ENCODE peak calls at places on chromosomes 6 and 20, in five cellular contexts. One of them, this sample, is unnamed. For H3K9me3, the result is how much of the 10 kb centered on the place peaks cover.

GRCh38 chr6:45830441-45831139 is 185.1 kb downstream of the CLIC5 start:
- DNase-seq in mesenchymal stem cell: peak
- DNase-seq in GM23248: no peak
- DNase-seq in endodermal cell: no peak
- DNase-seq in fibroblast of lung: no peak
- DNase-seq in this sample: no peak

GRCh38 chr20:7627734-7628663 is 312.3 kb downstream of the HAO1 start:
- DNase-seq in mesenchymal stem cell: no peak
- DNase-seq in GM23248: peak
- DNase-seq in endodermal cell: no peak
- DNase-seq in fibroblast of lung: peak
- DNase-seq in this sample: no peak

GRCh38 chr6:39167866-39168625 is 53.1 kb upstream of the SAYSD1 start:
- DNase-seq in mesenchymal stem cell: no peak
- DNase-seq in GM23248: no peak
- DNase-seq in endodermal cell: no peak
- DNase-seq in fibroblast of lung: no peak
- DNase-seq in this sample: no peak

GRCh38 chr6:52333840-52334200 is 28.1 kb upstream of the PAQR8 start:
- DNase-seq in mesenchymal stem cell: no peak
- DNase-seq in GM23248: no peak
- DNase-seq in endodermal cell: no peak
- DNase-seq in fibroblast of lung: no peak
- DNase-seq in this sample: no peak

GRCh38 chr6:83883240-83883639 is 23.8 kb downstream of the CYB5R4 start:
- DNase-seq in mesenchymal stem cell: no peak
- DNase-seq in GM23248: no peak
- DNase-seq in endodermal cell: no peak
- DNase-seq in fibroblast of lung: no peak
- DNase-seq in this sample: no peak

GRCh38 chr20:50111829-50112495 is 988 bp downstream of the UBE2V1 start:
- DNase-seq in mesenchymal stem cell: no peak
- DNase-seq in GM23248: peak
- DNase-seq in endodermal cell: no peak
- DNase-seq in fibroblast of lung: no peak
- DNase-seq in this sample: no peak

GRCh38 chr6:128538763-128539162 is 18.4 kb upstream of the PTPRK start:
- DNase-seq in mesenchymal stem cell: no peak
- DNase-seq in GM23248: peak
- DNase-seq in endodermal cell: no peak
- DNase-seq in fibroblast of lung: no peak
- DNase-seq in this sample: no peak

GRCh38 chr20:8152183-8152582 is 20.1 kb downstream of the PLCB1 start:
- DNase-seq in mesenchymal stem cell: peak
- DNase-seq in GM23248: peak
- DNase-seq in endodermal cell: no peak
- DNase-seq in fibroblast of lung: peak
- DNase-seq in this sample: no peak

GRCh38 chr6:36642913-36643817 is 35.3 kb upstream of the CDKN1A start:
- DNase-seq in mesenchymal stem cell: peak
- DNase-seq in GM23248: peak
- DNase-seq in endodermal cell: no peak
- DNase-seq in fibroblast of lung: peak
- DNase-seq in this sample: no peak

GRCh38 chr20:32474967-32475819 is 109.9 kb downstream of the NOL4L start:
- DNase-seq in mesenchymal stem cell: peak
- DNase-seq in GM23248: peak
- DNase-seq in endodermal cell: peak
- DNase-seq in fibroblast of lung: peak
- DNase-seq in this sample: peak

GRCh38 chr6:170160031-170160627 is 130.7 kb downstream of the DLL1 start:
- DNase-seq in mesenchymal stem cell: no peak
- DNase-seq in GM23248: no peak
- DNase-seq in endodermal cell: peak
- DNase-seq in fibroblast of lung: no peak
- DNase-seq in this sample: no peak

GRCh38 chr6:136031982-136032381 is 180.5 kb downstream of the PDE7B start:
- DNase-seq in mesenchymal stem cell: peak
- DNase-seq in GM23248: peak
- DNase-seq in endodermal cell: no peak
- DNase-seq in fibroblast of lung: peak
- DNase-seq in this sample: no peak

GRCh38 chr20:38855356-38855755 is 49.9 kb downstream of the PPP1R16B start:
- DNase-seq in mesenchymal stem cell: no peak
- DNase-seq in GM23248: peak
- DNase-seq in endodermal cell: no peak
- DNase-seq in fibroblast of lung: no peak
- DNase-seq in this sample: no peak

GRCh38 chr20:48374986-48375715 is 452.6 kb downstream of the PREX1 start:
- DNase-seq in mesenchymal stem cell: no peak
- DNase-seq in GM23248: no peak
- DNase-seq in endodermal cell: no peak
- DNase-seq in fibroblast of lung: no peak
- DNase-seq in this sample: no peak

GRCh38 chr20:38446441-38447209 is 11.5 kb upstream of the SNHG17 start:
- DNase-seq in mesenchymal stem cell: peak
- DNase-seq in GM23248: peak
- DNase-seq in endodermal cell: peak
- DNase-seq in fibroblast of lung: peak
- DNase-seq in this sample: peak

GRCh38 chr6:149501201-149501600 is 16.4 kb upstream of the ZC3H12D start:
- DNase-seq in mesenchymal stem cell: no peak
- DNase-seq in GM23248: no peak
- DNase-seq in endodermal cell: no peak
- DNase-seq in fibroblast of lung: no peak
- DNase-seq in this sample: no peak

GRCh38 chr20:43188234-43188653 is 1.5 kb downstream of the PTPRT start:
- DNase-seq in mesenchymal stem cell: no peak
- DNase-seq in GM23248: no peak
- DNase-seq in endodermal cell: peak
- DNase-seq in fibroblast of lung: no peak
- DNase-seq in this sample: no peak

GRCh38 chr6:2021713-2022125 is 223.7 kb downstream of the GMDS start:
- DNase-seq in mesenchymal stem cell: peak
- DNase-seq in GM23248: peak
- DNase-seq in endodermal cell: no peak
- DNase-seq in fibroblast of lung: peak
- DNase-seq in this sample: no peak

GRCh38 chr6:156857573-156857972 is 80.4 kb downstream of the ARID1B start:
- DNase-seq in mesenchymal stem cell: peak
- DNase-seq in GM23248: peak
- DNase-seq in endodermal cell: no peak
- DNase-seq in fibroblast of lung: no peak
- DNase-seq in this sample: no peak

GRCh38 chr6:35897486-35897885 is 23.4 kb downstream of the SRPK1 start:
- DNase-seq in mesenchymal stem cell: no peak
- DNase-seq in GM23248: no peak
- DNase-seq in endodermal cell: no peak
- DNase-seq in fibroblast of lung: no peak
- DNase-seq in this sample: no peak

GRCh38 chr6:11810039-11810541 is 31.5 kb upstream of the ADTRP start:
- DNase-seq in mesenchymal stem cell: peak
- DNase-seq in GM23248: peak
- DNase-seq in endodermal cell: no peak
- DNase-seq in fibroblast of lung: peak
- DNase-seq in this sample: no peak

GRCh38 chr6:48061630-48062029 is 49.4 kb downstream of the PTCHD4 start:
- DNase-seq in mesenchymal stem cell: peak
- DNase-seq in GM23248: peak
- DNase-seq in endodermal cell: no peak
- DNase-seq in fibroblast of lung: peak
- DNase-seq in this sample: no peak

GRCh38 chr6:14367296-14367695 is 249.7 kb downstream of the CD83 start:
- DNase-seq in mesenchymal stem cell: no peak
- DNase-seq in GM23248: no peak
- DNase-seq in endodermal cell: no peak
- DNase-seq in fibroblast of lung: no peak
- DNase-seq in this sample: no peak
- H3K27ac ChIP-seq in mesenchymal stem cell: no peak
- H3K27ac ChIP-seq in GM23248: no peak
- H3K27ac ChIP-seq in endodermal cell: no peak
- H3K27ac ChIP-seq in fibroblast of lung: no peak
- H3K27ac ChIP-seq in this sample: peak

GRCh38 chr6:166365221-166365620 is 17.5 kb downstream of the MPC1 start:
- DNase-seq in mesenchymal stem cell: peak
- DNase-seq in GM23248: peak
- DNase-seq in endodermal cell: no peak
- DNase-seq in fibroblast of lung: peak
- DNase-seq in this sample: no peak
- H3K9ac ChIP-seq in mesenchymal stem cell: peak
- H3K9ac ChIP-seq in GM23248: no peak
- H3K9ac ChIP-seq in endodermal cell: no peak
- H3K9ac ChIP-seq in fibroblast of lung: no peak
- H3K9ac ChIP-seq in this sample: no peak

GRCh38 chr20:46501961-46502360 is 11.4 kb downstream of the ZNF334 start:
- DNase-seq in mesenchymal stem cell: no peak
- DNase-seq in GM23248: no peak
- DNase-seq in endodermal cell: no peak
- DNase-seq in fibroblast of lung: no peak
- DNase-seq in this sample: no peak

GRCh38 chr20:46509523-46509922 is 3.8 kb downstream of the ZNF334 start:
- DNase-seq in mesenchymal stem cell: no peak
- DNase-seq in GM23248: no peak
- DNase-seq in endodermal cell: no peak
- DNase-seq in fibroblast of lung: no peak
- DNase-seq in this sample: no peak

GRCh38 chr20:46501337-46501942 is 11.9 kb downstream of the ZNF334 start:
- DNase-seq in mesenchymal stem cell: no peak
- DNase-seq in GM23248: no peak
- DNase-seq in endodermal cell: no peak
- DNase-seq in fibroblast of lung: peak
- DNase-seq in this sample: no peak

GRCh38 chr20:46507760-46508407 is 5.5 kb downstream of the ZNF334 start:
- DNase-seq in mesenchymal stem cell: no peak
- DNase-seq in GM23248: no peak
- DNase-seq in endodermal cell: no peak
- DNase-seq in fibroblast of lung: no peak
- DNase-seq in this sample: no peak

DNA sequence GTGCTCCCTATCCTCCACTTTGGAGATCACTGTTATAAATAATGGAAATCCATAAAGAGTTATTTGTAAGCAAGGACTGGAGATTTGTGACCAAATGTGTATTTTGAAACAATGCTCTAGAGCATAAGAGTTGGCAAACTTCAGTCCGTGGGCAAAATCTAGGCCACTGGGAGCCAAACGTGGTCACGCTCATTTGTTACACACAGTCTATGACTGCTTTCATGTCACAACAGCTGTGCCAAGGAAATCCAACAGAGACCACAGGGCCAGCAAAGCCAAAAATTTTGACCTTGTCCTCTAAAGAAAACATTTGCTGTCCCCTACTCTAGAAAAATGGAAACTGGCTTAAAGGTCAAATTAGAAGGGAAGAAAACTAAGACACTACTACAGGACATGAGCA is 7.9 kb downstream of the ZNF334 start:
- DNase-seq in mesenchymal stem cell: no peak
- DNase-seq in GM23248: no peak
- DNase-seq in endodermal cell: no peak
- DNase-seq in fibroblast of lung: no peak
- DNase-seq in this sample: no peak
- H3K9me3 ChIP-seq in mesenchymal stem cell: half or more
- H3K9me3 ChIP-seq in GM23248: under half
- H3K9me3 ChIP-seq in endodermal cell: half or more
- H3K9me3 ChIP-seq in fibroblast of lung: under half
- H3K9me3 ChIP-seq in this sample: half or more

GRCh38 chr6:112883095-112883494 is 536.0 kb downstream of the RFPL4B start:
- DNase-seq in mesenchymal stem cell: no peak
- DNase-seq in GM23248: peak
- DNase-seq in endodermal cell: no peak
- DNase-seq in fibroblast of lung: no peak
- DNase-seq in this sample: no peak
- H3K27ac ChIP-seq in mesenchymal stem cell: no peak
- H3K27ac ChIP-seq in GM23248: peak
- H3K27ac ChIP-seq in endodermal cell: no peak
- H3K27ac ChIP-seq in fibroblast of lung: no peak
- H3K27ac ChIP-seq in this sample: no peak

DNA sequence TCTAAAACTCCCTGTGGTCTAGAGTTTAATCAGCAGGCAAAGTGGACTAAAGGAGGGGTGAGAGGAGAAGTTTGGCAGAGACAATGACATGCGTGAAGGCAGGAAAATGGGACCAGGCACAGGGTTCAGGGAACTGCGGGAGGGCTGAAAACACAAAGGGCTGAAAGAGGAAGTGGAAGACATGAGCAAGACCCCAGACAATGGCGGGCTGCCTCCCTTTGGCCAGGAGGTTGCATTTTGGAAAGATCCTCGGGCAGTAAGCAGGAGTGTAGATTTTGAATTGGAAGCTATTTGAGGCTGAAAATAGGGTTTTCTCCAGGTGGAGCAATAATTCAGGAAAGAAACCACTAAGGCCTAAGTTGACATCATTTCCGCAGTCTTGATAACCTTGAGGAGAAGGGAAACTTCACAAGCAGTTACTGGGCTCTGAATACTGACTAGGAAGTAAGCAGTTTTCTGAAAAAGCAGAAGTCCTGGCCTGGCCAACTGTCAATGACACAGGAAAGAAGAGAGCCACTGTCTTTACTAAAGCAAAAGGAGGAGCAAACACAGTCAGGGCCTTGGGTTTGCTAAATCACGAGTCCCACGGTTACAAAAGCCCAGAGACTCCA is 3.4 kb downstream of the LY86 start:
- DNase-seq in mesenchymal stem cell: no peak
- DNase-seq in GM23248: no peak
- DNase-seq in endodermal cell: peak
- DNase-seq in fibroblast of lung: no peak
- DNase-seq in this sample: no peak
- H3K9ac ChIP-seq in mesenchymal stem cell: no peak
- H3K9ac ChIP-seq in GM23248: no peak
- H3K9ac ChIP-seq in endodermal cell: no peak
- H3K9ac ChIP-seq in fibroblast of lung: no peak
- H3K9ac ChIP-seq in this sample: no peak

GRCh38 chr20:55882286-55882685 is 123.0 kb downstream of the CBLN4 start:
- DNase-seq in mesenchymal stem cell: no peak
- DNase-seq in GM23248: no peak
- DNase-seq in endodermal cell: no peak
- DNase-seq in fibroblast of lung: no peak
- DNase-seq in this sample: no peak

GRCh38 chr20:55881204-55881603 is 124.1 kb downstream of the CBLN4 start:
- DNase-seq in mesenchymal stem cell: no peak
- DNase-seq in GM23248: no peak
- DNase-seq in endodermal cell: no peak
- DNase-seq in fibroblast of lung: no peak
- DNase-seq in this sample: no peak

GRCh38 chr20:55888655-55889054 is 116.7 kb downstream of the CBLN4 start:
- DNase-seq in mesenchymal stem cell: no peak
- DNase-seq in GM23248: no peak
- DNase-seq in endodermal cell: peak
- DNase-seq in fibroblast of lung: no peak
- DNase-seq in this sample: no peak

GRCh38 chr20:55880361-55880760 is 125.0 kb downstream of the CBLN4 start:
- DNase-seq in mesenchymal stem cell: no peak
- DNase-seq in GM23248: no peak
- DNase-seq in endodermal cell: no peak
- DNase-seq in fibroblast of lung: no peak
- DNase-seq in this sample: no peak

GRCh38 chr20:55882922-55883321 is 122.4 kb downstream of the CBLN4 start:
- DNase-seq in mesenchymal stem cell: no peak
- DNase-seq in GM23248: no peak
- DNase-seq in endodermal cell: peak
- DNase-seq in fibroblast of lung: no peak
- DNase-seq in this sample: no peak
- H3K9me3 ChIP-seq in mesenchymal stem cell: under half
- H3K9me3 ChIP-seq in GM23248: under half
- H3K9me3 ChIP-seq in endodermal cell: half or more
- H3K9me3 ChIP-seq in fibroblast of lung: under half
- H3K9me3 ChIP-seq in this sample: under half